ENCODE peak calls at places on chromosomes 2 and 18, in ten cellular contexts. O, D, R, W, V, Q, L, Y, I and S are unnamed samples. For H3K36me3, the result is how much of the 10 kb centered on the place peaks cover.

GRCh38 chr2:177038772-177039484 is 173.7 kb upstream of the HNRNPA3 start:
- DNase-seq in O (no peak), D (no peak), R (no peak), W (no peak), V (peak), Q (no peak), L (no peak), Y (no peak), I (no peak), S (no peak)

GRCh38 chr2:120526997-120527945 is 181.3 kb downstream of the INHBB start:
- DNase-seq in O (peak), D (no peak), R (no peak), W (peak), V (no peak), Q (no peak), L (no peak), Y (no peak), I (no peak), S (no peak)

GRCh38 chr2:68251855-68252406 is 401 bp downstream of the PPP3R1 start:
- DNase-seq in O (no peak), D (peak), R (peak), W (peak), V (peak), Q (peak), L (no peak), Y (peak), I (peak), S (no peak)

GRCh38 chr18:79950440-79951341 is 762 bp downstream of the SLC66A2 start:
- DNase-seq in O (no peak), D (no peak), R (no peak), W (peak), V (peak), Q (peak), L (no peak), Y (peak), I (peak), S (no peak)

GRCh38 chr2:20470211-20470610 is 23.3 kb downstream of the RHOB start:
- DNase-seq in O (no peak), D (no peak), R (no peak), W (no peak), V (no peak), Q (no peak), L (no peak), Y (no peak), I (no peak), S (no peak)

GRCh38 chr18:80254971-80255500 is 7.7 kb upstream of the PARD6G start:
- DNase-seq in O (no peak), D (no peak), R (no peak), W (no peak), V (no peak), Q (no peak), L (no peak), Y (no peak), I (no peak), S (no peak)

GRCh38 chr18:6001867-6002266 is 106.5 kb upstream of the TMEM200C start:
- DNase-seq in O (no peak), D (no peak), R (no peak), W (no peak), V (no peak), Q (no peak), L (peak), Y (no peak), I (no peak), S (no peak)

GRCh38 chr2:207133493-207133861 is 32.3 kb downstream of the KLF7 start:
- DNase-seq in O (no peak), D (no peak), R (no peak), W (no peak), V (no peak), Q (peak), L (no peak), Y (no peak), I (no peak), S (no peak)

GRCh38 chr18:45353530-45353929 is 261.7 kb upstream of the SLC14A2 start:
- DNase-seq in O (peak), D (no peak), R (no peak), W (no peak), V (peak), Q (no peak), L (peak), Y (no peak), I (no peak), S (no peak)

GRCh38 chr18:24228661-24229053 is 89.8 kb downstream of the CABYR start:
- DNase-seq in O (no peak), D (no peak), R (no peak), W (no peak), V (peak), Q (no peak), L (peak), Y (no peak), I (no peak), S (no peak)

GRCh38 chr2:110215566-110216158 is 3.3 kb upstream of the MTLN start:
- DNase-seq in O (no peak), D (no peak), R (no peak), W (no peak), V (no peak), Q (no peak), L (no peak), Y (no peak), I (no peak), S (no peak)

GRCh38 chr18:76491436-76491800 is 3.6 kb downstream of the ZNF516 start:
- DNase-seq in O (no peak), D (peak), R (peak), W (peak), V (peak), Q (peak), L (peak), Y (peak), I (peak), S (no peak)

GRCh38 chr18:13500227-13500865 is 226.0 kb downstream of the FAM210A start:
- DNase-seq in O (peak), D (no peak), R (peak), W (no peak), V (no peak), Q (peak), L (peak), Y (no peak), I (no peak), S (peak)

GRCh38 chr2:85131116-85131515 is 2.1 kb upstream of the TCF7L1 start:
- DNase-seq in O (no peak), D (no peak), R (no peak), W (no peak), V (no peak), Q (peak), L (no peak), Y (peak), I (no peak), S (no peak)

GRCh38 chr2:202043473-202043872 is 9.8 kb downstream of the FZD7 start:
- DNase-seq in O (peak), D (no peak), R (no peak), W (no peak), V (no peak), Q (no peak), L (no peak), Y (no peak), I (no peak), S (no peak)

GRCh38 chr2:4214444-4215295 is 511.3 kb downstream of the DCDC2C start:
- DNase-seq in O (no peak), D (no peak), R (no peak), W (no peak), V (no peak), Q (no peak), L (no peak), Y (no peak), I (no peak), S (peak)

GRCh38 chr2:236776695-236777251 is 207.1 kb downstream of the ACKR3 start:
- DNase-seq in O (peak), D (no peak), R (no peak), W (peak), V (no peak), Q (no peak), L (peak), Y (no peak), I (no peak), S (peak)

GRCh38 chr2:119710281-119710680 is 31.3 kb downstream of the TMEM177 start:
- DNase-seq in O (no peak), D (no peak), R (no peak), W (no peak), V (no peak), Q (no peak), L (no peak), Y (no peak), I (no peak), S (no peak)

GRCh38 chr2:127598711-127599110 is 47.2 kb upstream of the GPR17 start:
- DNase-seq in O (no peak), D (no peak), R (no peak), W (no peak), V (no peak), Q (no peak), L (no peak), Y (no peak), I (no peak), S (no peak)

GRCh38 chr2:46067501-46068292 is 229.5 kb upstream of the EPAS1 start:
- DNase-seq in O (no peak), D (no peak), R (no peak), W (no peak), V (no peak), Q (no peak), L (peak), Y (no peak), I (no peak), S (peak)

GRCh38 chr2:66305714-66306113 is 129.2 kb upstream of the MEIS1 start:
- DNase-seq in O (no peak), D (no peak), R (peak), W (peak), V (peak), Q (no peak), L (peak), Y (no peak), I (no peak), S (no peak)

GRCh38 chr2:202883987-202884675 is 12.6 kb upstream of the ICA1L start:
- DNase-seq in O (no peak), D (no peak), R (no peak), W (no peak), V (no peak), Q (no peak), L (peak), Y (no peak), I (no peak), S (no peak)

GRCh38 chr2:44544991-44545390 is 183.2 kb downstream of the CAMKMT start:
- DNase-seq in O (no peak), D (no peak), R (no peak), W (no peak), V (no peak), Q (peak), L (no peak), Y (no peak), I (no peak), S (no peak)

GRCh38 chr2:135783416-135783815 is 41.8 kb downstream of the UBXN4 start:
- DNase-seq in O (no peak), D (no peak), R (no peak), W (no peak), V (no peak), Q (no peak), L (no peak), Y (peak), I (no peak), S (no peak)

GRCh38 chr2:207418422-207418821 is 111.3 kb upstream of the CREB1 start:
- DNase-seq in O (no peak), D (no peak), R (no peak), W (no peak), V (no peak), Q (no peak), L (no peak), Y (no peak), I (no peak), S (no peak)

GRCh38 chr2:115165529-115166109 is 723.2 kb downstream of the DPP10 start:
- DNase-seq in O (peak), D (no peak), R (no peak), W (no peak), V (peak), Q (peak), L (peak), Y (peak), I (no peak), S (peak)

GRCh38 chr2:179440642-179441251 is 176.1 kb upstream of the SESTD1 start:
- DNase-seq in O (peak), D (no peak), R (no peak), W (no peak), V (peak), Q (peak), L (no peak), Y (peak), I (peak), S (no peak)

GRCh38 chr2:106223347-106223746 is 29.2 kb upstream of the UXS1 start:
- DNase-seq in O (no peak), D (no peak), R (no peak), W (no peak), V (no peak), Q (peak), L (no peak), Y (no peak), I (no peak), S (no peak)

GRCh38 chr2:236715511-236715961 is 145.9 kb downstream of the ACKR3 start:
- DNase-seq in O (no peak), D (no peak), R (no peak), W (peak), V (peak), Q (no peak), L (peak), Y (no peak), I (no peak), S (no peak)

GRCh38 chr2:234754126-234754525 is 197.7 kb upstream of the SH3BP4 start:
- DNase-seq in O (peak), D (no peak), R (no peak), W (no peak), V (no peak), Q (no peak), L (peak), Y (no peak), I (no peak), S (peak)

GRCh38 chr2:54555318-54555837 is 99.3 kb downstream of the SPTBN1 start:
- DNase-seq in O (peak), D (no peak), R (no peak), W (no peak), V (peak), Q (no peak), L (no peak), Y (peak), I (no peak), S (no peak)

GRCh38 chr2:203498161-203498560 is 36.9 kb downstream of the RAPH1 start:
- DNase-seq in O (peak), D (no peak), R (no peak), W (no peak), V (peak), Q (no peak), L (peak), Y (no peak), I (no peak), S (peak)

GRCh38 chr2:205848601-205849000 is 166.3 kb downstream of the NRP2 start:
- DNase-seq in O (no peak), D (no peak), R (no peak), W (no peak), V (no peak), Q (no peak), L (peak), Y (no peak), I (no peak), S (no peak)

GRCh38 chr2:239831272-239831731 is 193.8 kb downstream of the NDUFA10 start:
- DNase-seq in O (no peak), D (no peak), R (peak), W (peak), V (no peak), Q (peak), L (no peak), Y (no peak), I (no peak), S (no peak)

GRCh38 chr2:115739574-115739973 is 1297.1 kb downstream of the DPP10 start:
- DNase-seq in O (no peak), D (no peak), R (no peak), W (no peak), V (peak), Q (peak), L (no peak), Y (peak), I (no peak), S (no peak)

GRCh38 chr18:2587788-2588187 is 16.4 kb downstream of the NDC80 start:
- DNase-seq in O (no peak), D (no peak), R (no peak), W (no peak), V (no peak), Q (no peak), L (no peak), Y (no peak), I (no peak), S (no peak)

GRCh38 chr18:2588666-2589344 is 17.4 kb downstream of the NDC80 start:
- DNase-seq in O (no peak), D (no peak), R (no peak), W (no peak), V (no peak), Q (no peak), L (no peak), Y (no peak), I (no peak), S (no peak)

GRCh38 chr18:2590303-2590702 is 18.9 kb downstream of the NDC80 start:
- DNase-seq in O (no peak), D (no peak), R (no peak), W (no peak), V (no peak), Q (no peak), L (no peak), Y (no peak), I (peak), S (no peak)

GRCh38 chr18:2589345-2590060 is 18.1 kb downstream of the NDC80 start:
- DNase-seq in O (peak), D (no peak), R (no peak), W (no peak), V (no peak), Q (no peak), L (no peak), Y (no peak), I (peak), S (peak)
- H3K36me3 ChIP-seq in O (under half), D (under half), R (under half), W (under half), V (under half), Q (half or more), L (under half), Y (half or more), I (under half), S (under half)

DNA sequence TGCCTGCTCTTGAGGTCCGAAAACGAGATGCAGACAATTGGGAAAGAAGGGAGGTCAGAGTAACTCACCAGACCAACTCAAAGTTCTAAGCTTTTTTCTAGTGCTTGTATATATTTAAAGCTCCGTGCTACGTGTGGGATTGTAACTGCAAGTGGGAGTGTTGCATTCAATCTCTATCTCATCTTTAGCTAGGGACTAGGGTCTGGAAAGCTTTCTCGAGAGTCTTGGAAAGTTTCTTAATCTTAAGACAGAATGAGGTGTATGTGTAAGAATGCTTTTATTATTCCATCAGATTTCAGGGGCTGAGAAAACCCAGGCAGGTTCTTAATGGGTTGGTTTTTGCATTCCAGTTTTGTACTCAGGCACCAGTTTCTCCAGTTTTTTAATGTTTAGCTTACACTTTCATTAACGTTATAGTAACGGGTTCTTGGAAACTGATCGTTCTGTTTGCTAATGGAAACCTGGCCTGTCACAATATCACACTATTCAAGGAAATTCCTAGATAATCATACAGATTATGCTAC is 20.3 kb downstream of the MRPL19 start:
- DNase-seq in O (no peak), D (no peak), R (no peak), W (no peak), V (no peak), Q (peak), L (no peak), Y (no peak), I (no peak), S (no peak)
- H3K36me3 ChIP-seq in O (under half), D (under half), R (under half), W (under half), V (under half), Q (under half), L (under half), Y (half or more), I (under half), S (under half)

GRCh38 chr2:231452799-231453508 is 11.3 kb downstream of the NCL start:
- DNase-seq in O (no peak), D (no peak), R (no peak), W (peak), V (no peak), Q (peak), L (no peak), Y (peak), I (no peak), S (no peak)
- H3K36me3 ChIP-seq in O (under half), D (half or more), R (under half), W (under half), V (under half), Q (under half), L (half or more), Y (half or more), I (half or more), S (under half)

DNA sequence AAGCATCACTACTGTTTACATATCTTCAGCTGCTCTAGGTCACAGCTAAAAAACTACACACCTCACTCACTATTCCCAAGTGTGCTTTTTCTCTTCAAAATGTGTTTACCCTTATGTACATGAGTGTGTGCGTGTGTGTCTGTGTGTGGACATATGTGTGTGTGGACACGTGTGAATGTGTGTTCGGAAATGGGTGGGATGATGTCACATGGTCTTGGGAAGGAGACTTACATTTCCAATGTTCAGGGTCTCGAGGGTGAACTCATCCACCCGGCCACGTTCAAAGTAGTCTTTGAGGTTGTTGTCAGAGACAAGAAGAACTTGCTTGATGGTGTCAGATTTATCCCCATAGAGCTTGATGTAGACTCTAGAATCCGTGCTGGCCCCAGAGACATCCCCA is 87.8 kb downstream of the LOXHD1 start:
- DNase-seq in O (no peak), D (no peak), R (no peak), W (no peak), V (no peak), Q (no peak), L (no peak), Y (no peak), I (no peak), S (no peak)
- H3K36me3 ChIP-seq in O (under half), D (under half), R (under half), W (under half), V (under half), Q (under half), L (under half), Y (under half), I (under half), S (under half)

DNA sequence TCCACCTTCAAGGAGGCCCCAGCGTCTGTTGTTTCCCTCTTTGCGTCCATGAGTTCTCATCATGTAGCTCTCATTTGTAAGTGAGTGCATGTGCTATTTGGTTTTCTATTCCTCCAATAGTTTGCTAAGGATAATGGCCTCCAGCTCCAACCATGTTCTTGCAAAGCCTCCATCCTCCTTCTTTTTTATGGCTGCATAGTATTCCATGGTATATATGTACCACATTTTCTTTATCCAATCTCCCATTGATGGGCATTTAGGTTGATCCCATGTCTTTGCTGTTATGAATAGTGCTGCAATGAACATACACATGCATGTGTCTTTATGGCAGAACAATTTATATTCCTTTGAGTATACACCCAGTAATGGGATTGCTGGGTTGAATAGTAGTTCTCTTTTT is 73.0 kb upstream of the NFU1 start:
- DNase-seq in O (no peak), D (no peak), R (no peak), W (no peak), V (no peak), Q (no peak), L (no peak), Y (no peak), I (no peak), S (no peak)
- H3K36me3 ChIP-seq in O (under half), D (half or more), R (under half), W (under half), V (under half), Q (under half), L (under half), Y (under half), I (half or more), S (under half)

GRCh38 chr2:74221604-74222299 is 23.3 kb downstream of the MTHFD2 start:
- DNase-seq in O (no peak), D (no peak), R (no peak), W (no peak), V (no peak), Q (no peak), L (no peak), Y (no peak), I (no peak), S (no peak)

GRCh38 chr2:74219846-74220486 is 21.6 kb downstream of the MTHFD2 start:
- DNase-seq in O (no peak), D (no peak), R (no peak), W (no peak), V (no peak), Q (no peak), L (no peak), Y (no peak), I (no peak), S (no peak)

GRCh38 chr2:74221091-74221490 is 22.7 kb downstream of the MTHFD2 start:
- DNase-seq in O (no peak), D (no peak), R (no peak), W (no peak), V (no peak), Q (no peak), L (no peak), Y (no peak), I (no peak), S (no peak)

GRCh38 chr2:74212702-74213410 is 14.4 kb downstream of the MTHFD2 start:
- DNase-seq in O (no peak), D (no peak), R (no peak), W (no peak), V (no peak), Q (no peak), L (no peak), Y (no peak), I (no peak), S (no peak)

DNA sequence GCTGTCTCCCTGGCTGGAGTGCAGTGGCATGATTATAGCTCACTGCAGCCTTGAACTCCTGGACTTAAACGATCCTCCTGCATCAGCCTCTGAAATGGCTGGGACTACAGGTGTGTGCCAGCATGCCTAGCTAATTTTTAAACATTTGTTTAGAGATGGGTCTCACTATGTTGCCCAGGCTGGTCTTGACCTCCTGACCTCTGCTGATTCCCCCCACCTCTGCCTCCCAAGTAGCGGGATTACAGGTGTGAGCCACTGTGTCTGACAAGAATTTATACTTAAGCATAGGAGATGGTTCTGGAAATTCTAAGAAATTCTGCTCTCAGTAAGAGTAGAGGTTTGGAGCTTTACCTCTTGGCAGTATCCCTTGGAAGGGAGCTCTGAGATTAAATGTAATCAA is 18.2 kb downstream of the MTHFD2 start:
- DNase-seq in O (no peak), D (no peak), R (no peak), W (no peak), V (no peak), Q (no peak), L (no peak), Y (no peak), I (no peak), S (no peak)
- H3K36me3 ChIP-seq in O (under half), D (under half), R (under half), W (under half), V (under half), Q (half or more), L (under half), Y (half or more), I (under half), S (under half)